ENCODE peak calls at places on chromosome 16, in seven cellular contexts. E, C, F, G, P, Y and L are unnamed samples.
A peak's percentile ranks its signal among the peaks of the same experiment; 100 is the strongest.

GRCh38 chr16:64144612-64145011 is 977.3 kb downstream of the CDH11 start:
- DNase-seq in E (no peak), C (no peak), F (no peak), G (no peak), P (no peak), Y (no peak), L (no peak)

GRCh38 chr16:1564325-1564724 is 30.9 kb downstream of the TMEM204 start:
- DNase-seq in E (no peak), C (peak; percentile 29), F (no peak), G (no peak), P (no peak), Y (no peak), L (no peak)

GRCh38 chr16:11977206-11978041 is 890 bp downstream of the SNX29 start:
- DNase-seq in E (peak; percentile 58), C (no peak), F (peak; percentile 42), G (peak; percentile 53), P (peak; percentile 77), Y (peak; percentile 15), L (no peak)

GRCh38 chr16:89596061-89596689 is 17.3 kb upstream of the DPEP1 start:
- DNase-seq in E (no peak), C (no peak), F (no peak), G (no peak), P (no peak), Y (no peak), L (no peak)

GRCh38 chr16:47136101-47136820 is 7.5 kb downstream of the NETO2 start:
- DNase-seq in E (no peak), C (peak; percentile 61), F (peak; percentile 42), G (peak; percentile 31), P (peak; percentile 84), Y (peak; percentile 21), L (no peak)

GRCh38 chr16:89737341-89738071 is 16.2 kb downstream of the ZNF276 start:
- DNase-seq in E (no peak), C (no peak), F (no peak), G (no peak), P (no peak), Y (no peak), L (no peak)

GRCh38 chr16:25005445-25006306 is 9.5 kb downstream of the ARHGAP17 start:
- DNase-seq in E (no peak), C (peak; percentile 64), F (no peak), G (no peak), P (peak; percentile 72), Y (no peak), L (no peak)

GRCh38 chr16:73143681-73144370 is 95.9 kb upstream of the ZFHX3 start:
- DNase-seq in E (no peak), C (no peak), F (no peak), G (no peak), P (no peak), Y (no peak), L (no peak)

GRCh38 chr16:85004587-85005205 is 6.6 kb downstream of the ZDHHC7 start:
- DNase-seq in E (no peak), C (no peak), F (peak; percentile 78), G (peak; percentile 93), P (peak; percentile 88), Y (no peak), L (no peak)

GRCh38 chr16:85003076-85003475 is 8.3 kb downstream of the ZDHHC7 start:
- DNase-seq in E (no peak), C (no peak), F (no peak), G (no peak), P (no peak), Y (no peak), L (no peak)

GRCh38 chr16:85005278-85006069 is 5.9 kb downstream of the ZDHHC7 start:
- DNase-seq in E (peak; percentile 75), C (no peak), F (no peak), G (peak; percentile 46), P (peak; percentile 80), Y (no peak), L (no peak)

GRCh38 chr16:85002643-85003042 is 8.7 kb downstream of the ZDHHC7 start:
- DNase-seq in E (no peak), C (no peak), F (no peak), G (no peak), P (no peak), Y (no peak), L (no peak)

DNA sequence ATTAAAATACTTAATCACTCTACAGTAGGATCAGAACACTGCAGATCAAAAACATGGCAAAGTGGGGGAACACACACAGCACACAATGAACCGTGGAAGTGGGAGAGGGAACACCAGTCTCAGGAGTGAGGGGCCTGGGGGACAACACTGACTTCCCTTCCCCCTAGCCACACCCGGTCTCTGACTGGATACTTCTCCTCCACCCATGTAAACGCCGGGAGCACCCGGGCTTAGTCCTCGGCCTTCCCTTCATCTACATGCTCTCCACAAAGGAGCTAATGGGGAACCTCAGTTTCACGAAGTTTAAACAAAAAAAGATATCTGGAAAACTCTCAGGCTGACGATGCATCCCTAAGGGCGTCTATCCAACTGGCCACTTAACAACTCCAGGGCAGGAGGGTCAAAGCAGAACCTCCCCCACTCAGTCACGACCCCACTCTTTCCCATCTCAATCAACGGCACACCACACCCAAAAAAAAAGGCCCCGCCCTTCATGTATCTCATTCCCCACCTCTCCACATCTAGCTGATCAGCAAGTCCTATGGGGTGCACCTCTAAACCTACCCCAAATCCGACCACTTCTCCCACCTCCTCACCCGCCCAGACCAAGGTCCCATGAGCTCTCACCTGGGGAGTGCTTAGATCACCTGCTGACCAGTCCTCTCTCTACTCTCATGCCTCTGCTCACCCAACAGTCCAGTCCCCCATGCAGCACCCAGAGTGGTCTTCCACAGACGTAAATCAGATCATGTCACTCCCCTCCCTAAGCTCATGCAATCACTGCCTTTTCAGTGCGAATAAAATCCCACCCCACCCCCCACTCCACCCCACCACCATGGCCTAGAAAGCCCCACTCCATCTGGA is 7.4 kb downstream of the ZDHHC7 start:
- DNase-seq in E (no peak), C (no peak), F (no peak), G (no peak), P (no peak), Y (no peak), L (no peak)
- H3K4me3 ChIP-seq in E (no peak overlapping the region), C (no peak overlapping the region), F (no peak overlapping the region), G (no peak overlapping the region), P (no peak overlapping the region), Y (no peak overlapping the region), L (no peak overlapping the region)

GRCh38 chr16:85720319-85720637 is 30.6 kb downstream of the C16orf74 start:
- DNase-seq in E (no peak), C (no peak), F (no peak), G (no peak), P (peak; percentile 88), Y (no peak), L (no peak)

GRCh38 chr16:85717393-85718152 is 28.8 kb upstream of the GINS2 start:
- DNase-seq in E (peak; percentile 33), C (peak; percentile 77), F (peak; percentile 16), G (peak; percentile 62), P (peak; percentile 64), Y (peak; percentile 49), L (no peak)

GRCh38 chr16:85719605-85720318 is 31.0 kb upstream of the GINS2 start:
- DNase-seq in E (no peak), C (no peak), F (no peak), G (no peak), P (no peak), Y (no peak), L (no peak)

GRCh38 chr16:85718153-85718477 is 29.4 kb upstream of the GINS2 start:
- DNase-seq in E (no peak), C (no peak), F (no peak), G (no peak), P (no peak), Y (no peak), L (no peak)

GRCh38 chr16:85718682-85719081 is 29.9 kb upstream of the GINS2 start:
- DNase-seq in E (no peak), C (no peak), F (no peak), G (no peak), P (peak; percentile 55), Y (no peak), L (no peak)
- TF ChIP-seq CTCF in E (no peak), C (no peak), F (peak; percentile 52), G (peak; percentile 52), P (peak; percentile 52), Y (peak; percentile 78), L (peak; percentile 70)

GRCh38 chr16:67039260-67040020 is 10.5 kb downstream of the CBFB start:
- DNase-seq in E (no peak), C (no peak), F (no peak), G (no peak), P (no peak), Y (no peak), L (no peak)

GRCh38 chr16:67034478-67034877 is 5.5 kb downstream of the CBFB start:
- DNase-seq in E (no peak), C (no peak), F (no peak), G (peak; percentile 29), P (peak; percentile 15), Y (no peak), L (no peak)

GRCh38 chr16:67036323-67036741 is 7.4 kb downstream of the CBFB start:
- DNase-seq in E (no peak), C (no peak), F (no peak), G (no peak), P (no peak), Y (no peak), L (no peak)

GRCh38 chr16:67030221-67030962 is 1.4 kb downstream of the CBFB start:
- DNase-seq in E (no peak), C (no peak), F (no peak), G (no peak), P (no peak), Y (no peak), L (no peak)

DNA sequence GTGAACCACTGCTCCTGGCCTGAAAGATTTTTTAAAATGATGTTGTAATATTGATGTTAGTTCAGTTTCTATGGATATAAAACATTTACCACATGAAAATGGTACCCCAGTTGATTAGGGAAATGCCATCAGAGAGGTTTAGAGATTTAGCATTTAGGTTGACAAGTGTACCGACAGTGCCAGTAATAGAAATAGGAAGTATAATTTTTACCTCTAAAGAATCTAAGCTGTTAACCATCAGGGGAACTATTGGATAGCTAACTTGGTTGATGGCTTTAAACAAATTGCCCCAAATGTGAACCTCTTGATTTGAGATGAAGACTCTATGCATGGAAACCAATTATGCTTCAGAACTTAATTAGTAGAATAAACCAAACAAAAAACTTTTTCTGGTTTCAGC is 6.4 kb downstream of the CBFB start:
- DNase-seq in E (no peak), C (no peak), F (no peak), G (no peak), P (no peak), Y (no peak), L (no peak)
- H3K4me3 ChIP-seq in E (no peak overlapping the region), C (no peak overlapping the region), F (no peak overlapping the region), G (no peak overlapping the region), P (no peak overlapping the region), Y (no peak overlapping the region), L (no peak overlapping the region)

GRCh38 chr16:536746-537145 is 9.2 kb downstream of the CAPN15 start:
- DNase-seq in E (no peak), C (no peak), F (no peak), G (no peak), P (no peak), Y (no peak), L (no peak)

GRCh38 chr16:535446-536405 is 8.2 kb downstream of the CAPN15 start:
- DNase-seq in E (peak; percentile 51), C (peak; percentile 63), F (peak; percentile 39), G (peak; percentile 79), P (peak; percentile 83), Y (peak; percentile 54), L (no peak)

GRCh38 chr16:539901-540530 is 12.5 kb downstream of the CAPN15 start:
- DNase-seq in E (no peak), C (no peak), F (no peak), G (peak; percentile 83), P (no peak), Y (no peak), L (no peak)

GRCh38 chr16:534856-535445 is 7.4 kb downstream of the CAPN15 start:
- DNase-seq in E (no peak), C (no peak), F (no peak), G (no peak), P (no peak), Y (no peak), L (no peak)

GRCh38 chr16:537415-538335 is 10.2 kb downstream of the CAPN15 start:
- DNase-seq in E (no peak), C (no peak), F (no peak), G (no peak), P (no peak), Y (no peak), L (no peak)
- TF ChIP-seq CTCF in E (no peak), C (no peak), F (peak; percentile 19), G (peak; percentile 21), P (no peak), Y (no peak), L (peak; percentile 17)